ENCODE peak calls at places on chromosomes 16 and 17, in nine cellular contexts. One of them, this sample, is unnamed.

GRCh38 chr17:83176272-83176955 is 97.0 kb downstream of the METRNL start:
- DNase-seq in ovary: no peak
- DNase-seq in uterus: peak; percentile 11
- DNase-seq in colonic mucosa: peak; percentile 10
- DNase-seq in pancreas: no peak
- DNase-seq in H1: peak; percentile 20
- DNase-seq in neural progenitor cell: no peak
- DNase-seq in psoas muscle: no peak
- DNase-seq in heart left ventricle: no peak
- DNase-seq in this sample: no peak

GRCh38 chr17:31096106-31096436 is 1.3 kb downstream of the NF1 start:
- DNase-seq in ovary: no peak
- DNase-seq in uterus: no peak
- DNase-seq in colonic mucosa: no peak
- DNase-seq in pancreas: no peak
- DNase-seq in H1: no peak
- DNase-seq in neural progenitor cell: no peak
- DNase-seq in psoas muscle: no peak
- DNase-seq in heart left ventricle: no peak
- DNase-seq in this sample: no peak

GRCh38 chr17:624341-624860 is 90.2 kb downstream of the VPS53 start:
- DNase-seq in ovary: no peak
- DNase-seq in uterus: no peak
- DNase-seq in colonic mucosa: no peak
- DNase-seq in pancreas: no peak
- DNase-seq in H1: no peak
- DNase-seq in neural progenitor cell: no peak
- DNase-seq in psoas muscle: no peak
- DNase-seq in heart left ventricle: no peak
- DNase-seq in this sample: no peak

GRCh38 chr17:40910441-40910841 is 25.4 kb upstream of the KRT20 start:
- DNase-seq in ovary: no peak
- DNase-seq in uterus: no peak
- DNase-seq in colonic mucosa: no peak
- DNase-seq in pancreas: no peak
- DNase-seq in H1: no peak
- DNase-seq in neural progenitor cell: no peak
- DNase-seq in psoas muscle: no peak
- DNase-seq in heart left ventricle: no peak
- DNase-seq in this sample: no peak

GRCh38 chr16:20566864-20567263 is 9.3 kb downstream of the ACSM2B start:
- DNase-seq in ovary: no peak
- DNase-seq in uterus: no peak
- DNase-seq in colonic mucosa: no peak
- DNase-seq in pancreas: no peak
- DNase-seq in H1: no peak
- DNase-seq in neural progenitor cell: no peak
- DNase-seq in psoas muscle: no peak
- DNase-seq in heart left ventricle: no peak
- DNase-seq in this sample: no peak

GRCh38 chr16:727291-727977 is 528 bp downstream of the HAGHL start:
- DNase-seq in ovary: no peak
- DNase-seq in uterus: no peak
- DNase-seq in colonic mucosa: peak; percentile 39
- DNase-seq in pancreas: peak; percentile 84
- DNase-seq in H1: no peak
- DNase-seq in neural progenitor cell: peak; percentile 50
- DNase-seq in psoas muscle: no peak
- DNase-seq in heart left ventricle: no peak
- DNase-seq in this sample: no peak

GRCh38 chr16:13014516-13014915 is 113.1 kb downstream of the SHISA9 start:
- DNase-seq in ovary: no peak
- DNase-seq in uterus: no peak
- DNase-seq in colonic mucosa: no peak
- DNase-seq in pancreas: no peak
- DNase-seq in H1: no peak
- DNase-seq in neural progenitor cell: peak; percentile 62
- DNase-seq in psoas muscle: no peak
- DNase-seq in heart left ventricle: no peak
- DNase-seq in this sample: no peak

GRCh38 chr16:1667271-1667670 is 10.8 kb upstream of the JPT2 start:
- DNase-seq in ovary: no peak
- DNase-seq in uterus: no peak
- DNase-seq in colonic mucosa: no peak
- DNase-seq in pancreas: peak; percentile 20
- DNase-seq in H1: no peak
- DNase-seq in neural progenitor cell: no peak
- DNase-seq in psoas muscle: no peak
- DNase-seq in heart left ventricle: no peak
- DNase-seq in this sample: no peak

GRCh38 chr16:13426736-13427135 is 493.2 kb upstream of the ERCC4 start:
- DNase-seq in ovary: no peak
- DNase-seq in uterus: no peak
- DNase-seq in colonic mucosa: no peak
- DNase-seq in pancreas: no peak
- DNase-seq in H1: no peak
- DNase-seq in neural progenitor cell: no peak
- DNase-seq in psoas muscle: no peak
- DNase-seq in heart left ventricle: no peak
- DNase-seq in this sample: no peak

GRCh38 chr17:47694818-47695663 is 1.1 kb downstream of the TBKBP1 start:
- DNase-seq in ovary: peak; percentile 68
- DNase-seq in uterus: peak; percentile 58
- DNase-seq in colonic mucosa: peak; percentile 41
- DNase-seq in pancreas: no peak
- DNase-seq in H1: peak; percentile 77
- DNase-seq in neural progenitor cell: peak; percentile 45
- DNase-seq in psoas muscle: peak; percentile 76
- DNase-seq in heart left ventricle: peak; percentile 83
- DNase-seq in this sample: peak; percentile 76

GRCh38 chr17:67891481-67892119 is 66.3 kb downstream of the BPTF start:
- DNase-seq in ovary: peak; percentile 12
- DNase-seq in uterus: no peak
- DNase-seq in colonic mucosa: no peak
- DNase-seq in pancreas: no peak
- DNase-seq in H1: no peak
- DNase-seq in neural progenitor cell: peak; percentile 4
- DNase-seq in psoas muscle: no peak
- DNase-seq in heart left ventricle: no peak
- DNase-seq in this sample: peak; percentile 55

DNA sequence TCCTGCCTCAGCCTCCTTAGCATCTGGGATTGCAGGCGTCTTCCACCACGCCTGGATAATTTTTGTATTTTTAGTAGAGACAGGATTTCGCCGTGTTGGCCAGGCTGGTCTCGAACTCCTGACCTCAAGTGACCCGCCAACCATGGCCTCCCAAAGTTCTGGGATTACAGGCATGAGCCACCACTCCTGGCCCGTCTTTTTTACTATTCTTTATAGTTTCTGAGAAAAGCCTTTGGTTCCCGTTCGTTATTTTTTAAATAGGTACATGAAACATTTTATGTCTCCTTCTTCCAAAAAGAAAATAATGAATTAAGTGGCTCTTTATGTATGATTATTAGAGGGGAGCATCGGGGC is 570 bp upstream of the BCO1 start:
- DNase-seq in ovary: no peak
- DNase-seq in uterus: no peak
- DNase-seq in colonic mucosa: no peak
- DNase-seq in pancreas: no peak
- DNase-seq in H1: no peak
- DNase-seq in neural progenitor cell: peak; percentile 16
- DNase-seq in psoas muscle: no peak
- DNase-seq in heart left ventricle: no peak
- DNase-seq in this sample: no peak
- H3K27ac ChIP-seq in ovary: peak overlapping the region; percentile 75
- H3K27ac ChIP-seq in uterus: peak overlapping the region; percentile 78
- H3K27ac ChIP-seq in colonic mucosa: peak overlapping the region; percentile 71
- H3K27ac ChIP-seq in pancreas: peak overlapping the region; percentile 34
- H3K27ac ChIP-seq in H1: no peak overlapping the region
- H3K27ac ChIP-seq in neural progenitor cell: peak overlapping the region; percentile 95
- H3K27ac ChIP-seq in psoas muscle: peak overlapping the region; percentile 65
- H3K27ac ChIP-seq in heart left ventricle: peak overlapping the region; percentile 73
- H3K27ac ChIP-seq in this sample: no peak overlapping the region

GRCh38 chr16:68355447-68356248 is 44.8 kb downstream of the PRMT7 start:
- DNase-seq in ovary: no peak
- DNase-seq in uterus: no peak
- DNase-seq in colonic mucosa: no peak
- DNase-seq in pancreas: peak; percentile 58
- DNase-seq in H1: peak; percentile 74
- DNase-seq in neural progenitor cell: peak; percentile 45
- DNase-seq in psoas muscle: no peak
- DNase-seq in heart left ventricle: no peak
- DNase-seq in this sample: no peak
- TF ChIP-seq CTCF in ovary: no peak
- TF ChIP-seq CTCF in uterus: no peak
- TF ChIP-seq CTCF in colonic mucosa: no peak
- TF ChIP-seq CTCF in pancreas: no peak
- TF ChIP-seq CTCF in H1: peak; percentile 76
- TF ChIP-seq CTCF in neural progenitor cell: peak; percentile 53
- TF ChIP-seq CTCF in psoas muscle: no peak
- TF ChIP-seq CTCF in heart left ventricle: no peak
- TF ChIP-seq CTCF in this sample: no peak

DNA sequence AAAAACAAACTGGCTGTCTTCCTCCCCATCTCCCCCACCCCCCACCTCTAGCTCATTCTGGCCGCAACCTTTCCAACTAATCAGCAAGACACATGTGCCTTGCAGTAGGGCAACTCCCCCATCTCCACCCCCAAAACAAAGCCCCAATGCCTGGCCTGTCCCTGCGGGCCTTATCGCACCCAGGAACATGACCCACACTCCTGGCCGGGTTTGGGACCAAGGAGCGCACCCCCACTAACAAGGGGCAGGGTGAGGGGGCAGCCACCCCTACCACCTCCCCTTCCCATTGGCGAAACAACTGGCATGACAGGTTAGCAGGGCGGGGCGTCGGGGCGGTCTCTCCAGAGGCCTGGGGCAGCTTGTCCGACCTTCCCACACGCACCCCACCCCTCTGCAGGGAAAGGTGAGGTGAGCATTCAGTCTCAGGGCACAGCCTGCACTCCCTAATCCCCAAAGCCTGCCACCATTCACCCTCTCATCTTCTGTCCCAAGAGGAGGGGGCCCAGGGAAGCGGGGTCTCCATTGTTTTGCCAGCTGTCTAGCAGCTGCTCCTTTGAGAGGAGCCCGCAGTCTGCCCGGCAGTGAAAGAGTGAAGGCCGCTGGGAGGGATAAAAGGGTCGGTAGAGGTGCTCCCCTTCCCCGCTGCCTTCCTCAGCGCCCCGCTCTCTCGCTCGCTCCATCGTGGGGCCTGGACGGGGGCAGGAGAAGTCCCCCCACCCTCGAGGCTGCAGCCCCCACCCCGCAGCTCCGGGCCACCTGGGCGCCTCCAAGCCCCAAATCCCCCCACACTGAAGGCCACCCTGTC is 764 bp downstream of the MYO18A start:
- DNase-seq in ovary: peak; percentile 35
- DNase-seq in uterus: peak; percentile 33
- DNase-seq in colonic mucosa: peak; percentile 95
- DNase-seq in pancreas: peak; percentile 92
- DNase-seq in H1: peak; percentile 91
- DNase-seq in neural progenitor cell: peak; percentile 89
- DNase-seq in psoas muscle: peak; percentile 30
- DNase-seq in heart left ventricle: peak; percentile 70
- DNase-seq in this sample: peak; percentile 27
- H3K4me3 ChIP-seq in ovary: peak overlapping the region; percentile 71
- H3K4me3 ChIP-seq in uterus: peak overlapping the region; percentile 73
- H3K4me3 ChIP-seq in colonic mucosa: peak overlapping the region; percentile 60
- H3K4me3 ChIP-seq in pancreas: peak overlapping the region; percentile 30
- H3K4me3 ChIP-seq in H1: peak overlapping the region; percentile 41
- H3K4me3 ChIP-seq in neural progenitor cell: peak overlapping the region; percentile 67
- H3K4me3 ChIP-seq in psoas muscle: peak overlapping the region; percentile 70
- H3K4me3 ChIP-seq in heart left ventricle: peak overlapping the region; percentile 53
- H3K4me3 ChIP-seq in this sample: peak overlapping the region; percentile 87

GRCh38 chr17:7029659-7030058 is 6.2 kb upstream of the SLC16A13 start:
- DNase-seq in ovary: no peak
- DNase-seq in uterus: no peak
- DNase-seq in colonic mucosa: no peak
- DNase-seq in pancreas: no peak
- DNase-seq in H1: no peak
- DNase-seq in neural progenitor cell: no peak
- DNase-seq in psoas muscle: no peak
- DNase-seq in heart left ventricle: peak; percentile 70
- DNase-seq in this sample: no peak
- H3K27ac ChIP-seq in ovary: no peak overlapping the region
- H3K27ac ChIP-seq in uterus: peak overlapping the region; percentile 72
- H3K27ac ChIP-seq in colonic mucosa: no peak overlapping the region
- H3K27ac ChIP-seq in pancreas: no peak overlapping the region
- H3K27ac ChIP-seq in H1: no peak overlapping the region
- H3K27ac ChIP-seq in neural progenitor cell: no peak overlapping the region
- H3K27ac ChIP-seq in psoas muscle: peak overlapping the region; percentile 60
- H3K27ac ChIP-seq in heart left ventricle: peak overlapping the region; percentile 70
- H3K27ac ChIP-seq in this sample: peak overlapping the region; percentile 49

This sample was measured in dorsolateral prefrontal cortex.